ENCODE peak calls at places on chromosomes 5 and 9, in ten cellular contexts. J is CD8-positive, alpha-beta memory T cell; K is right cardiac atrium; T is ovary; D is mesendoderm; S is OCI-LY7; Z is brain microvascular endothelial cell; G is esophagus squamous epithelium; R is neural progenitor cell; M is CD8-positive, alpha-beta T cell. W is an unnamed sample.

GRCh38 chr9:107422189-107422802 is 67.3 kb downstream of the KLF4 start:
- DNase-seq in J (no peak), Z (peak), D (peak), G (no peak), R (peak), K (peak), M (no peak), T (peak), S (peak), W (peak)

GRCh38 chr5:112914584-112914983 is 7.4 kb downstream of the REEP5 start:
- DNase-seq in S (no peak), J (no peak), G (no peak), D (no peak), Z (peak), M (no peak), T (no peak), K (no peak), R (no peak), W (no peak)

GRCh38 chr5:50709471-50709870 is 43.0 kb downstream of the PARP8 start:
- DNase-seq in M (no peak), T (no peak), J (no peak), Z (peak), G (no peak), R (no peak), S (no peak), D (no peak), K (no peak), W (no peak)

GRCh38 chr9:107046692-107047091 is 183.7 kb downstream of the ZNF462 start:
- DNase-seq in M (no peak), J (no peak), Z (no peak), K (no peak), D (no peak), R (no peak), S (peak), G (no peak), T (no peak), W (no peak)

GRCh38 chr5:107700486-107700885 is 29.7 kb upstream of the EFNA5 start:
- DNase-seq in K (no peak), R (no peak), J (no peak), G (no peak), T (no peak), D (no peak), Z (no peak), S (no peak), M (no peak), W (no peak)

GRCh38 chr5:8598356-8598755 is 729.4 kb downstream of the MTRR start:
- DNase-seq in S (no peak), M (no peak), J (no peak), T (no peak), D (no peak), R (no peak), Z (no peak), K (no peak), G (no peak), W (no peak)

GRCh38 chr9:4180907-4181605 is 118.8 kb downstream of the GLIS3 start:
- DNase-seq in T (no peak), Z (no peak), S (no peak), J (no peak), R (no peak), D (no peak), G (no peak), M (no peak), K (no peak), W (no peak)

GRCh38 chr5:149439899-149440655 is 61.0 kb upstream of the IL17B start:
- DNase-seq in D (peak), S (no peak), G (no peak), T (no peak), J (no peak), M (no peak), R (peak), K (no peak), Z (no peak), W (no peak)

GRCh38 chr5:160269017-160269416 is 39.7 kb downstream of the FABP6 start:
- DNase-seq in D (no peak), G (peak), J (no peak), S (no peak), Z (peak), M (no peak), R (no peak), K (peak), T (peak), W (peak)

GRCh38 chr5:56402273-56403223 is 169.4 kb upstream of the ANKRD55 start:
- DNase-seq in J (no peak), R (peak), Z (no peak), T (no peak), M (no peak), D (peak), G (no peak), K (no peak), S (no peak), W (no peak)

GRCh38 chr5:176596689-176597416 is 13.1 kb downstream of the GPRIN1 start:
- DNase-seq in D (peak), J (peak), R (peak), S (peak), Z (no peak), T (peak), K (no peak), M (peak), G (no peak), W (no peak)

GRCh38 chr5:101067415-101067814 is 164.3 kb upstream of the ST8SIA4 start:
- DNase-seq in R (no peak), J (no peak), S (no peak), Z (no peak), M (no peak), D (peak), T (no peak), G (no peak), K (no peak), W (no peak)

GRCh38 chr5:149452665-149453617 is 73.8 kb upstream of the IL17B start:
- DNase-seq in Z (peak), T (peak), D (peak), K (peak), G (no peak), S (no peak), J (no peak), R (peak), M (no peak), W (peak)

GRCh38 chr5:154673506-154673905 is 81.7 kb upstream of the LARP1 start:
- DNase-seq in G (no peak), K (no peak), Z (no peak), T (no peak), R (no peak), D (no peak), S (no peak), J (no peak), M (no peak), W (no peak)

GRCh38 chr9:130995399-130995941 is 13.5 kb upstream of the LAMC3 start:
- DNase-seq in T (no peak), K (peak), G (no peak), Z (peak), R (peak), S (peak), M (no peak), J (no peak), D (peak), W (peak)

GRCh38 chr9:86097510-86098224 is 1.7 kb downstream of the GOLM1 start:
- DNase-seq in Z (no peak), M (no peak), R (no peak), K (no peak), G (no peak), S (no peak), D (peak), T (no peak), J (no peak), W (no peak)

GRCh38 chr5:162496080-162496808 is 428.7 kb downstream of the GABRG2 start:
- DNase-seq in S (no peak), G (no peak), M (no peak), Z (no peak), T (no peak), D (no peak), J (no peak), K (no peak), R (no peak), W (no peak)

GRCh38 chr5:151106509-151106908 is 25.7 kb upstream of the TNIP1 start:
- DNase-seq in M (no peak), J (no peak), K (no peak), G (no peak), S (no peak), R (no peak), D (no peak), Z (no peak), T (no peak), W (no peak)

GRCh38 chr5:67414712-67415111 is 218.1 kb upstream of the CD180 start:
- DNase-seq in Z (no peak), R (no peak), D (peak), J (no peak), K (no peak), M (no peak), S (no peak), T (no peak), G (no peak), W (no peak)

GRCh38 chr9:2157277-2158105 is 142.3 kb downstream of the SMARCA2 start:
- DNase-seq in R (peak), S (peak), M (no peak), T (peak), K (peak), Z (peak), G (no peak), J (no peak), D (peak), W (peak)

GRCh38 chr9:23779220-23779619 is 46.8 kb downstream of the ELAVL2 start:
- DNase-seq in T (no peak), D (peak), R (peak), Z (no peak), G (no peak), S (no peak), M (no peak), K (no peak), J (no peak), W (no peak)

GRCh38 chr9:98995059-98995665 is 51.5 kb downstream of the COL15A1 start:
- DNase-seq in G (no peak), R (no peak), S (no peak), K (peak), T (peak), Z (no peak), D (no peak), J (no peak), M (peak), W (peak)

GRCh38 chr9:134262035-134262434 is 64.2 kb upstream of the RXRA start:
- DNase-seq in J (no peak), D (no peak), Z (no peak), T (no peak), K (no peak), G (no peak), R (no peak), M (no peak), S (no peak), W (peak)

GRCh38 chr9:134259708-134260107 is 66.5 kb upstream of the RXRA start:
- DNase-seq in M (no peak), G (no peak), Z (no peak), R (no peak), J (no peak), K (no peak), S (no peak), T (no peak), D (no peak), W (no peak)

GRCh38 chr9:134258332-134258731 is 67.9 kb upstream of the RXRA start:
- DNase-seq in M (no peak), D (no peak), Z (no peak), R (no peak), G (no peak), S (no peak), T (no peak), J (no peak), K (no peak), W (no peak)

GRCh38 chr9:134260801-134261200 is 65.5 kb upstream of the RXRA start:
- DNase-seq in T (no peak), D (no peak), R (no peak), K (no peak), M (no peak), S (no peak), Z (no peak), J (no peak), G (no peak), W (peak)

GRCh38 chr9:134258828-134259546 is 67.3 kb upstream of the RXRA start:
- DNase-seq in K (peak), Z (no peak), T (no peak), S (no peak), J (no peak), M (no peak), D (no peak), G (no peak), R (no peak), W (no peak)
- H3K27ac ChIP-seq in K (no peak), Z (no peak), T (no peak), S (no peak), J (no peak), M (no peak), D (no peak), G (no peak), R (no peak), W (no peak)

DNA sequence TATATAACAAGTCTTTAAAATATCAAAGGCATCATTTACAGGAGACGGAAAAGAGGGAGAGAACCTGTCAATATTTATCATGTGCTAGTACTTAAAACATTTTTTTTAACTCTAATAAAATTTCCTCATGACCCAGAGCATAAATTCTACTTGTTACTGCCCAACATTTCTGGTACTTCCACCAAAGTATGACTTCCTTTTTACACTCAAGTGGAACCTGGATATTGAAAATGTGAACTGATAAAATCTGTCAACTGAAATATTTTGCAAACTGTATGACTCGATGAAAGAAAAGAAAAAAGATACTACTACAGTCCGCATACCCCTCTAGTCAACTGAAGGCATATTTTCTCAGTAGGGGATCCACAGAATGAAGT is 37.1 kb downstream of the FAM13B start:
- DNase-seq in M (no peak), K (no peak), J (no peak), S (no peak), Z (no peak), R (no peak), T (no peak), G (no peak), D (no peak), W (no peak)
- H3K27ac ChIP-seq in M (no peak), K (no peak), J (peak), S (no peak), Z (no peak), R (no peak), T (no peak), G (no peak), D (no peak), W (peak)

GRCh38 chr5:25991639-25992038 is 1046.7 kb downstream of the CDH9 start:
- DNase-seq in Z (no peak), R (no peak), D (no peak), J (no peak), G (no peak), M (no peak), K (no peak), S (no peak), T (no peak), W (no peak)
- H3K27ac ChIP-seq in Z (no peak), R (no peak), D (no peak), J (no peak), G (no peak), M (no peak), K (no peak), S (no peak), T (no peak), W (no peak)

DNA sequence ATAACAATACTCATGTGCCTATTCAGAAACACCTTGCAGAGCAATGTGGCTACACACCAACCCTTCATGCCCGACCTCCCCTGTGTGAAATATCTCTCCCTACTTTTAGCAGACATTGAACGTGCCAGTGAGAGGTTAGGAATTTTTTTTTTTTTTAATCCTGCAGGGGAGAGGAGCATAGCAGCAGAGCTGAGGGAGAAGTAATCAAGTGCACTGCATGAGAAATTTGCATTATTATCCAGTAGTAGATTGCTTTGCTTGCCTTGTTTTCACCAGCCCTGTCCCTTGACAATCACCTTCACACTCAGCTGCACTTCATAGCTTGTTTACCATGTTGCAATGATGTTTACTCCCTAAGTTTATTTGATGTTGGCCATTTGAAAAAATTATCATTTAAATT is 489.6 kb upstream of the ZNF608 start:
- DNase-seq in M (no peak), Z (no peak), G (no peak), R (no peak), S (no peak), D (peak), J (no peak), T (no peak), K (no peak), W (no peak)
- H3K27ac ChIP-seq in M (no peak), Z (no peak), G (no peak), R (no peak), S (no peak), D (no peak), J (no peak), T (no peak), K (no peak), W (no peak)

DNA sequence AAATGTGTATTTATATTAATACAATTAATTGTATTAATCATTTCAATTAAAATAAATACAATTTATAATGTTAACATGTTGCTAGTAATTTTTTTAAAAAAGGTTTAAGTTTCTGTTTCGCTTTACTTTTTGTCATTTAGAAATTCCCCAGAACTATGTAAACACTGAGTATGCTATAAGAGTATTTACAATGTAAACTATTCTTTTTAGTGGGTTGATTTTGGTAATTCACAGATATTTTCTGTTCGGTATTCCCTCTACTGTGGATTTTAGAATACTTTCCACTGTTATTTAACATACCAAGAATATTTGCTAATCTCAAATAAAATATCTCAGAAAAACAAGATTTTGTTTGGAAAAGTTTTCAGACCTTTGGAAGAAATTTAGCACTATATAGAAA is 1564.4 kb downstream of the EFNA5 start:
- DNase-seq in K (no peak), G (no peak), J (no peak), Z (no peak), R (no peak), T (no peak), S (no peak), M (no peak), D (no peak), W (no peak)
- H3K27ac ChIP-seq in K (no peak), G (no peak), J (no peak), Z (no peak), R (no peak), T (no peak), S (no peak), M (no peak), D (no peak), W (no peak)

DNA sequence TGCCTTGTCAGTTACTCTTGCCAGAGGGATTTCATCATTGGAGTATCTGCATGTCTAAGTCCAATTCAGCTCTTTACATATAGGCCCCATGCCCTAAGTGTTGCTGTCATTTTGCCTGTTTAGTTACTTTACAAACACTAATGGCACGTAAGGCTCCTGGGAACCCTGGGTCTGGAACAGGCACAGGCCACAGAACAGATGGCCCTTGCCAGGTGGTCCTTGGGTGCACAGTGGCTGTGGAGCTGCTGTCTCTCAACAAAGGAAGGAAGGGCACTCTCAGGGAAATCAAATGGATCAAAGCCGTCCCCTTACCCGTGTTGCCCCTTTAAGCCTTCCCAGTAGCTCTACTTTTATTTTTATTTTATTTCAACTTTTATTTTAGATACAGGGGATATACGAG is 21.6 kb downstream of the TRIO start:
- DNase-seq in D (no peak), G (no peak), J (no peak), T (no peak), Z (no peak), S (no peak), R (no peak), K (no peak), M (no peak), W (no peak)
- H3K27ac ChIP-seq in D (no peak), G (no peak), J (no peak), T (no peak), Z (peak), S (no peak), R (no peak), K (no peak), M (no peak), W (no peak)

W was measured in heart left ventricle.